ENCODE peak calls at places on chromosomes 5 and 9, in ten cellular contexts. I is left colon; E is AG04449; U is EH; P is T-helper 9 cell; S is activated naive CD8-positive, alpha-beta T cell treated with anti-CD3 and anti-CD28 coated beads, Interleukin-2, amount 50 U/mL, for 24 hours; C is HL-60; K is left kidney; O is activated gamma-delta T cell treated with Interleukin-2 at 50 U/mL for 16 hours; J is effector memory CD4-positive, alpha-beta T cell. W is an unnamed sample.
A peak's percentile ranks its signal among the peaks of the same experiment; 100 is the strongest.

GRCh38 chr9:34140853-34141252 is 14.4 kb upstream of the DCAF12 start:
- DNase-seq in I (no peak), E (no peak), U (no peak), P (no peak), S (no peak), C (no peak), K (no peak), O (no peak), J (no peak), W (no peak)

GRCh38 chr5:40386293-40386692 is 293.4 kb upstream of the PTGER4 start:
- DNase-seq in I (no peak), E (no peak), U (peak; percentile 69), P (no peak), S (no peak), C (peak; percentile 37), K (no peak), O (no peak), J (peak; percentile 28), W (peak; percentile 29)

GRCh38 chr9:70049236-70049635 is 5.6 kb downstream of the MAMDC2 start:
- DNase-seq in I (peak; percentile 41), E (no peak), U (peak; percentile 90), P (no peak), S (no peak), C (no peak), K (no peak), O (no peak), J (no peak), W (no peak)

GRCh38 chr9:132783006-132783405 is 95.1 kb downstream of the AK8 start:
- DNase-seq in I (no peak), E (no peak), U (no peak), P (no peak), S (no peak), C (no peak), K (no peak), O (no peak), J (no peak), W (no peak)

GRCh38 chr5:36777105-36777757 is 99.3 kb upstream of the NIPBL start:
- DNase-seq in I (peak; percentile 17), E (no peak), U (peak; percentile 29), P (no peak), S (no peak), C (no peak), K (peak; percentile 79), O (no peak), J (no peak), W (no peak)

GRCh38 chr5:175718401-175719108 is 60.7 kb downstream of the HRH2 start:
- DNase-seq in I (peak; percentile 71), E (no peak), U (peak; percentile 24), P (peak; percentile 36), S (peak; percentile 78), C (no peak), K (peak; percentile 35), O (peak; percentile 47), J (peak; percentile 9), W (peak; percentile 87)

GRCh38 chr9:131397100-131397790 is 3.4 kb downstream of the PRRC2B start:
- DNase-seq in I (no peak), E (no peak), U (peak; percentile 44), P (no peak), S (no peak), C (no peak), K (peak; percentile 67), O (no peak), J (no peak), W (no peak)

GRCh38 chr5:153896701-153897100 is 142.0 kb downstream of the FAM114A2 start:
- DNase-seq in I (no peak), E (no peak), U (peak; percentile 74), P (no peak), S (no peak), C (peak; percentile 4), K (peak; percentile 73), O (no peak), J (no peak), W (no peak)

GRCh38 chr5:169694221-169694620 is 57.1 kb downstream of the DOCK2 start:
- DNase-seq in I (no peak), E (no peak), U (peak; percentile 46), P (no peak), S (no peak), C (no peak), K (no peak), O (no peak), J (no peak), W (no peak)

GRCh38 chr5:6829150-6829784 is 116.0 kb downstream of the TENT4A start:
- DNase-seq in I (no peak), E (peak; percentile 10), U (peak; percentile 31), P (no peak), S (peak; percentile 48), C (no peak), K (no peak), O (no peak), J (peak; percentile 10), W (peak; percentile 77)

GRCh38 chr9:950139-950538 is 26.3 kb upstream of the DMRT3 start:
- DNase-seq in I (no peak), E (no peak), U (no peak), P (no peak), S (no peak), C (no peak), K (no peak), O (no peak), J (no peak), W (no peak)

GRCh38 chr5:111585291-111585690 is 73.0 kb upstream of the STARD4 start:
- DNase-seq in I (no peak), E (no peak), U (peak; percentile 14), P (no peak), S (no peak), C (no peak), K (no peak), O (no peak), J (no peak), W (no peak)

GRCh38 chr5:159874308-159874707 is 42.0 kb upstream of the ADRA1B start:
- DNase-seq in I (no peak), E (no peak), U (peak; percentile 65), P (no peak), S (no peak), C (no peak), K (no peak), O (no peak), J (no peak), W (no peak)

GRCh38 chr5:6455571-6456200 is 7.0 kb downstream of the UBE2QL1 start:
- DNase-seq in I (no peak), E (no peak), U (no peak), P (no peak), S (no peak), C (no peak), K (no peak), O (no peak), J (no peak), W (no peak)

W was measured in activated CD4-positive, alpha-beta T cell treated with anti-CD3 and anti-CD28 coated beads for 48 hours.